ENCODE peak calls at places on chromosomes 4 and X, in five cellular contexts. S, D, H, T and X are unnamed samples.

GRCh38 chrX:133594156-133594555 is 178.9 kb upstream of the GPC4 start:
- DNase-seq in S (no peak), D (no peak), H (no peak), T (no peak), X (no peak)

GRCh38 chrX:12447448-12448154 is 309.3 kb downstream of the FRMPD4 start:
- DNase-seq in S (no peak), D (no peak), H (no peak), T (no peak), X (no peak)

GRCh38 chr4:105455998-105456397 is 17.9 kb downstream of the PPA2 start:
- DNase-seq in S (no peak), D (no peak), H (no peak), T (no peak), X (no peak)

GRCh38 chr4:19636451-19636850 is 615.3 kb upstream of the SLIT2 start:
- DNase-seq in S (no peak), D (no peak), H (no peak), T (no peak), X (no peak)

GRCh38 chr4:8759987-8760386 is 111.7 kb downstream of the HMX1 start:
- DNase-seq in S (no peak), D (peak; percentile 1), H (no peak), T (no peak), X (peak; percentile 13)

GRCh38 chrX:21989415-21989814 is 42.7 kb upstream of the PHEX start:
- DNase-seq in S (no peak), D (no peak), H (no peak), T (no peak), X (no peak)

GRCh38 chr4:109131559-109131958 is 170.9 kb downstream of the COL25A1 start:
- DNase-seq in S (no peak), D (no peak), H (no peak), T (no peak), X (no peak)

GRCh38 chr4:175469519-175469918 is 342.5 kb downstream of the GPM6A start:
- DNase-seq in S (no peak), D (no peak), H (no peak), T (no peak), X (no peak)

GRCh38 chrX:45850197-45850774 is 649.6 kb upstream of the DIPK2B start:
- DNase-seq in S (no peak), D (peak; percentile 22), H (no peak), T (no peak), X (no peak)

DNA sequence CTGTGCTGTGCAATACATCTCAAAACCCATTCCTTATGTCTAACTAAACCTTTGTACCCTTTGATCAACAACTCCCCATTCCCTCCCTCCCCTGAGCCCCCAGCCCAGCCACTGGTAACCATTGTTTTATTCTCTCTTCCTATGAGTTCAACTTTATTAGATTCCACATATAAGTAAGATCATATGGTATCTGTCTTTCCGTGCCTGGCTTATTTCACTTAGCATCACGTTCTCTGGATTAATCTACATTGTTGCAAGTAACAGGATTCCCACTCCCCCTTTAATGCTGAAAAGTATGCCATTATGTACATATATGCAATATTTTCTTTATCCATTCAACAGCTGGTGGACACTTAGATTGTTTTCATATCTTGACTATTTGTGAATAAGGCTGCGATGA is 119.4 kb downstream of the RNF150 start:
- DNase-seq in S (no peak), D (no peak), H (no peak), T (no peak), X (no peak)
- H3K4me3 ChIP-seq in S (no peak overlapping the region), D (no peak overlapping the region), H (no peak overlapping the region), T (no peak overlapping the region), X (no peak overlapping the region)

GRCh38 chr4:98794565-98795205 is 134.2 kb downstream of the EIF4E start:
- DNase-seq in S (no peak), D (no peak), H (no peak), T (no peak), X (no peak)
- TF ChIP-seq EP300 in S (no peak), D (no peak), H (no peak), T (no peak), X (no peak)

GRCh38 chr4:113636877-113637276 is 124.7 kb downstream of the CAMK2D start:
- DNase-seq in S (no peak), D (no peak), H (no peak), T (no peak), X (no peak)
- H3K4me3 ChIP-seq in S (no peak overlapping the region), D (no peak overlapping the region), H (no peak overlapping the region), T (no peak overlapping the region), X (no peak overlapping the region)

GRCh38 chr4:98226396-98226795 is 34.8 kb upstream of the RAP1GDS1 start:
- DNase-seq in S (no peak), D (no peak), H (no peak), T (no peak), X (no peak)

DNA sequence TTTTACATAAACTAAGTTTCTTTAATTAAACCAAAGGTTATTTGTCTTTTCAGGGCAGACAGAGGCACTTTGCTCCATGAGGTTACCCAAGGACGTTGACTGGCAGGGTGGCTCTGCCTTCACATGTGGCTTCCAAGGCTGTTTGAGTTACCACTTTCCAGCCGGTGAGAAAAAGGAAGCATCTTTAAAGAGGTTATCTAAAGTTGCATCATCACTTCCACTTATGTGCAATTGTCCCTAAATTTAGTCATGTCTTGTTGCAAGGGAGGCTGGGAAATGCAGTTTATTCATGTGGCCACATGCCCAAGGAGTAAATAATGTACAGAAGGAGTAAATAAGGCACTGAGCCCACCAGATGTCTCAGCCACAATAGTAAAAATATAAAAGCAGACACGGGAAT is 29.0 kb upstream of the RAP1GDS1 start:
- DNase-seq in S (no peak), D (no peak), H (no peak), T (no peak), X (no peak)
- TF ChIP-seq EP300 in S (no peak), D (no peak), H (no peak), T (no peak), X (no peak)

DNA sequence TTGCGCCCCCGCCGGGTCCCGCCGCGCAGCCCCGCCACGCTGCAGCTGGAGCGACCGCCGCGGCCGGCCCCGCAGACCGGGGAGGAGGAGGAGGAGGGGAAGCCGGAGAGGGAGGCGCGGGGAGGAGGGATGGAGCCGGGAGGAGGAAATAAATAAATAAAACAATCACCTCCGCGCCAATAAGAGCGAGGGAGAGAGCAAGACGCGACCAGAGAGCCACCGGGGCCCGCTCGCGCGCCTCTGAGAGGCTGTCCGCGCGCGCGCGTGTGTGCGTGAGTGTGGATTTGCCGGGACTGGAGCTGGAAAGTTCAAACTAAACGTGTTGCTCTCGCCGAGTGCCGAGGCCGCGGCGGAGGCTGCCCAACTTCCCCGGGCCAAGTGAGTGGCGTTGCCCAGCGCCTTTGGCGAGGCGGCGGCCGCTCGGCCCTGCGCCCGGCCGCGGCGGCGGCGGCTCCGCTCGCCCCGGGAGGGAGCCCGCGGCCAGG is 2184.4 kb upstream of the TENM3 start:
- DNase-seq in S (peak; percentile 41), D (peak; percentile 11), H (no peak), T (peak; percentile 10), X (no peak)
- H3K4me3 ChIP-seq in S (no peak overlapping the region), D (peak overlapping the region; percentile 27), H (peak overlapping the region; percentile 61), T (peak overlapping the region; percentile 63), X (peak overlapping the region; percentile 60)

GRCh38 chr4:30839583-30840520 is 119.7 kb downstream of the PCDH7 start:
- DNase-seq in S (no peak), D (no peak), H (no peak), T (no peak), X (no peak)
- TF ChIP-seq EP300 in S (no peak), D (no peak), H (no peak), T (no peak), X (no peak)

DNA sequence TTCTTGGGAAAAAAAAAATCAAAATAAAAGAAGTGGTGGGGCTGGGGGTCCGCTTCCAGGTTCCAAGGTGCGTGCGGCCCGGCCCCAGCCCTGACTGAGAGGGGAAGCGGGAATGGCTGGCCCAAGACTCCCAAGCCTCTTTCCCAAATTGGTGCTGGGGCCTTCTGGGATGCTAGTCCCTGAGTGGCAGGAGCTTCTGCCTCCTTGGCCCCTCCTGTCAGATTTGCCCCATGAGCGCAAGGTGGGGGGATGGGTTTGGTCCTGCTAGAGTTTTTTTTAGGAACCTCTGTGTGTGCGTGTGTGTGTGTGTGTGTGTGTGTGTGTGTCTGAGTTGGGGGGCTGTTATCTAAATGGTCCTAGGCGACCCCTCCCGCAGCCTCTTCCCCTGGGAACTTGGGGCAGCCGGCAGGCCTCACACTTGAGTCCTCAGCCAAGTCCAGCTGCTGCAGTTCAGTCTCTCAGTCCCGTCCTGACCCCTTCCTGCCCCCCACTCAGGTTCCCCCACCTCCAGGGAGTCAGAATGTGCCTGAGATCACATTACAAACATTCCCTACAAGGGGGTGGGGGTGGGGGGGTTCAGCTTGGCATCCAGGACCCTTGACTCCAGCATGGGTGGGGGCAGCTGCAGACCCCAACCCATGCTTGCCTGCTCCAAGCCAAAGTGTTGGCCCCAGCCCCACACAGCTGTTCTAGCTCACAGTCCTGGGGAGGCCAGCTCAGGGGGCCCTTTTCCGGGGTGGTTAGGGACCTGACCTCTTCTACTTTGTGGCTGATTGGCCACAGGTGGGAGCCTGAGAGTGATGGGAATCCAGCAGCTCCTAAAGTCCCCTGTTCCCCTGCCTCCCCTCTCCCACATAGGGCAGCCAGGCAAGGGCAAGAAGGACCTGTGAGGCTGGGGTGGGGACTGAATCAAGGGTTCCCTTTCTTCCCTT is 4.0 kb downstream of the EFNB1 start:
- DNase-seq in S (no peak), D (no peak), H (no peak), T (no peak), X (peak; percentile 53)
- H3K4me3 ChIP-seq in S (no peak overlapping the region), D (peak overlapping the region; percentile 54), H (peak overlapping the region; percentile 79), T (no peak overlapping the region), X (peak overlapping the region; percentile 80)

DNA sequence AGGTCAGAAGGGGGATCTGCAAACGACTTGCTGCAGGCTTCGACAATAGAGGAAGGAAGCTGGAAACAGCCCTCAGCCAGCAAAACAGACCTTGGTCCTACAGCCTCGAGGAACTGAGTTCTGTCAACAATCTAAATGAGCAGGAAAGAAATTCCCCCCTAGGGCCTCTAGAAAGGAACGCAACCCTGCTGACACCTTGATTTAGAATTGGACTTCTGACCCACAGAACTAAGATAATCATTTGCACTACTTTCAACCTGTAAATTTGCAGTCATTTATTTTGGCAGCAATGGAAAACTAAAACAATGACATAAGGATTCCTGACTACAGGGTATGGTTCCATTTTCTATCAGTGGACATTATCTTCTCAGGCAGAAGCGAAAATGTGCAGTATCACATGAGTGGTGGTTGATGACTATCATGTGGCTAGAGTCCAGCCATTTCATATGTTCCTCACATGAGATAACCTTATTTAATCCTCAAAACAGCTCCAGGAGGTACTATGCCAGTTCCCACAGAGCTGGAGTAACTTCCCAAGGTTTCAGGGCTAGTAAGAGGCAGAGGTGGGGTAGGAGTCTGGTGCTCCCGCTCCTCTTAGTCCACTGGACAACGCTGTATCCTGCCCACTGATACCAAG is 61.6 kb downstream of the SAT1 start:
- DNase-seq in S (peak; percentile 49), D (no peak), H (peak; percentile 29), T (no peak), X (no peak)
- TF ChIP-seq EP300 in S (no peak), D (no peak), H (no peak), T (no peak), X (no peak)